ENCODE peak calls at places on chromosomes 2 and 18, in four cellular contexts. R is GM12878, J is HepG2, T is K562. V is an unnamed sample.

GRCh38 chr2:46183426-46183825 is 113.8 kb upstream of the EPAS1 start:
- DNase-seq in R (no peak), J (no peak), T (no peak), V (no peak)

GRCh38 chr2:74935883-74936483 is 22.5 kb upstream of the POLE4 start:
- DNase-seq in R (no peak), J (no peak), T (no peak), V (no peak)

GRCh38 chr2:168722592-168722991 is 79.8 kb upstream of the NOSTRIN start:
- DNase-seq in R (no peak), J (no peak), T (no peak), V (no peak)

GRCh38 chr2:78676921-78677696 is 348.4 kb upstream of the REG3G start:
- DNase-seq in R (no peak), J (peak), T (no peak), V (no peak)

GRCh38 chr2:222320441-222321395 is 21.9 kb upstream of the PAX3 start:
- DNase-seq in R (no peak), J (no peak), T (no peak), V (no peak)

GRCh38 chr2:212926948-212927347 is 224.5 kb downstream of the IKZF2 start:
- DNase-seq in R (no peak), J (no peak), T (no peak), V (no peak)

GRCh38 chr18:60534539-60534938 is 162.0 kb upstream of the MC4R start:
- DNase-seq in R (no peak), J (no peak), T (no peak), V (no peak)

GRCh38 chr18:36814994-36815393 is 13.8 kb downstream of the TPGS2 start:
- DNase-seq in R (no peak), J (no peak), T (peak), V (no peak)

GRCh38 chr2:208069186-208069585 is 43.9 kb upstream of the PLEKHM3 start:
- DNase-seq in R (no peak), J (no peak), T (no peak), V (no peak)

GRCh38 chr2:135271006-135271405 is 218.9 kb downstream of the RAB3GAP1 start:
- DNase-seq in R (no peak), J (no peak), T (peak), V (no peak)

GRCh38 chr2:222627764-222628163 is 28.1 kb downstream of the FARSB start:
- DNase-seq in R (no peak), J (no peak), T (no peak), V (no peak)

GRCh38 chr2:179250084-179250483 is 14.5 kb downstream of the SESTD1 start:
- DNase-seq in R (no peak), J (no peak), T (no peak), V (no peak)

GRCh38 chr2:218432676-218433365 is 13.9 kb downstream of the VIL1 start:
- DNase-seq in R (no peak), J (no peak), T (no peak), V (no peak)

GRCh38 chr2:120257522-120257921 is 4.9 kb downstream of the RALB start:
- DNase-seq in R (no peak), J (no peak), T (no peak), V (no peak)

GRCh38 chr2:165015052-165015642 is 59.8 kb upstream of the SLC38A11 start:
- DNase-seq in R (no peak), J (peak), T (peak), V (peak)

GRCh38 chr2:190159453-190159852 is 96.9 kb upstream of the MSTN start:
- DNase-seq in R (no peak), J (no peak), T (no peak), V (no peak)

GRCh38 chr18:58491113-58491696 is 137.7 kb downstream of the ALPK2 start:
- DNase-seq in R (no peak), J (no peak), T (no peak), V (no peak)

GRCh38 chr2:149456285-149456684 is 125.9 kb downstream of the LYPD6 start:
- DNase-seq in R (no peak), J (peak), T (no peak), V (no peak)

GRCh38 chr2:105455488-105455991 is 56.7 kb upstream of the FHL2 start:
- DNase-seq in R (no peak), J (peak), T (peak), V (peak)

GRCh38 chr2:240982821-240983281 is 15.6 kb upstream of the SNED1 start:
- DNase-seq in R (no peak), J (no peak), T (no peak), V (no peak)

GRCh38 chr2:11450791-11451190 is 15.2 kb downstream of the E2F6 start:
- DNase-seq in R (no peak), J (no peak), T (no peak), V (no peak)
- TF ChIP-seq MYC in R (no peak), J (no peak), T (no peak), V (no peak)

GRCh38 chr2:151520976-151521375 is 111.3 kb downstream of the RIF1 start:
- DNase-seq in R (no peak), J (no peak), T (no peak), V (no peak)
- TF ChIP-seq EP300 in R (no peak), J (no peak), T (no peak), V (no peak)

GRCh38 chr2:239146011-239146641 is 254.7 kb downstream of the HDAC4 start:
- DNase-seq in R (peak), J (no peak), T (no peak), V (no peak)

GRCh38 chr2:239145106-239145505 is 255.7 kb downstream of the HDAC4 start:
- DNase-seq in R (no peak), J (no peak), T (no peak), V (no peak)

GRCh38 chr2:239143858-239144712 is 256.7 kb downstream of the HDAC4 start:
- DNase-seq in R (no peak), J (peak), T (peak), V (peak)

GRCh38 chr2:239145601-239146000 is 255.2 kb downstream of the HDAC4 start:
- DNase-seq in R (no peak), J (no peak), T (no peak), V (no peak)

DNA sequence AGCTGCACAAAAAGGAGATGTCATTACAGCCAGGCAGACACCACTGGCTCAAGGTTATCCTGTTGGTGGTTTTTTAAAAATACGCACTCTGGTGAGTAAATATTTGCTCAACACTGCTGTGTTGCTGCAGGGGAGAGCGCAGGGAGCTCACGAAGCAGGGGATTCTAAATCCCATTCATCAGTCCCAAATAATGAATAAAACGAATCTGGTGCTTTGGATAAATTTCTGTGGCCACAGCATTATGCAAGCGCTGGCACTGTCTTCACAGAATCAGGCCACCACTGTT is 256.2 kb downstream of the HDAC4 start:
- DNase-seq in R (no peak), J (peak), T (no peak), V (no peak)
- H3K4me2 ChIP-seq in R (no peak), J (no peak), T (no peak), V (no peak)

DNA sequence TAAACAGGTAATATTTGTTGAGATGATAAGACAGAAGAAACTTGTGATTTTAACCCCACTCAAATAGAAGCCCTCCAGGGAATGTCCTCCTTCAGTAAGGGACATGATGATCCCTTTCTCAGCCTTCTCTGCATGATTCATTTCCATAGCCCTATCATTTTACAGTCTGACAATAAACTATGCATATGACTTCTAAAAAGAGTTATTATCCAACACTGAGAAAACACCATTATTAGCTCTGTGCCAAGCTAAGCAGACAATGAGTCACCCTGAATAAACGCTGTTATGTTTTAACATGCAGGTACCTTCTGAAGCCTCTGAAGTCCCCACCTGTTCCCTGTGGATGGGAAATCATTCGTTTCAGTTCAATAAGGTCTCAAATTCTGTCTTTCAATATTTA is 54.7 kb downstream of the DTNB start:
- DNase-seq in R (no peak), J (peak), T (no peak), V (peak)
- TF ChIP-seq MYC in R (no peak), J (no peak), T (no peak), V (peak)

DNA sequence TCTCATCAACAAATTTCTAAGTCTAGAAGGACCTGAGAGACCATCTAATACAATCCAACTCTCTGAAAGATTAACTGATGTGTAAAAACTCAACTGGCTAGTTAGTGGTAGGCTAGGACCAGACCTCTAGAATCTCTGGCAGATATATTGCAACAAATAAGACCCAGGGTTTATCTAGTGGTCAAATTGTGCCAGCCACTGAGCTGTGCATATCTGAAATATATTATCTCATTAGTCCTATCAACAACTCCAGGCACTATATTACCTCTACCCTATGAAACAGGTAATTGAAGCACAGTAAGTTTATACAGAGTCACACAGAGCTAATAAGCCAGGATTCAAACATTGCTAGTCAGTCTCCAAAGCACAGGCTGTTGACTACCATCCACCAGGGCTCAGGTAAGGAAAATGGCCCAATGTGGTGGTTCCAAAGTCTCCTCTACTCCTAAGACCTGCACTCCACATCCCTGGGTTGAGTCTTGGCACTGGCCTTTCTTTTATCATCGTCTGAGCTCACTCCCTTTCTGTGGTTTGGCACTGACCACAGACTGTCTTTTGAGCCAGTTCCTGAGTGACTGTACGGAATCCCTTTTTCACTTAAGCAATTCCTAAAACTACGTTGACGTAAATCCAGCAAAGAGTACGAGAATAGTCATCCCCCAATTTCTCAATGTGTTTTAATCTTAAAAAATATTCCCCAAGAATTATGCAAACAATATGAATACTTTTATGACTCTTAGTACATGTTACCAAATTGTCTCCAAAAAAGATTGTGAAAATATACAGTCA is 11.9 kb upstream of the PID1 start:
- DNase-seq in R (no peak), J (no peak), T (no peak), V (no peak)
- TF ChIP-seq EP300 in R (no peak), J (no peak), T (no peak), V (no peak)

DNA sequence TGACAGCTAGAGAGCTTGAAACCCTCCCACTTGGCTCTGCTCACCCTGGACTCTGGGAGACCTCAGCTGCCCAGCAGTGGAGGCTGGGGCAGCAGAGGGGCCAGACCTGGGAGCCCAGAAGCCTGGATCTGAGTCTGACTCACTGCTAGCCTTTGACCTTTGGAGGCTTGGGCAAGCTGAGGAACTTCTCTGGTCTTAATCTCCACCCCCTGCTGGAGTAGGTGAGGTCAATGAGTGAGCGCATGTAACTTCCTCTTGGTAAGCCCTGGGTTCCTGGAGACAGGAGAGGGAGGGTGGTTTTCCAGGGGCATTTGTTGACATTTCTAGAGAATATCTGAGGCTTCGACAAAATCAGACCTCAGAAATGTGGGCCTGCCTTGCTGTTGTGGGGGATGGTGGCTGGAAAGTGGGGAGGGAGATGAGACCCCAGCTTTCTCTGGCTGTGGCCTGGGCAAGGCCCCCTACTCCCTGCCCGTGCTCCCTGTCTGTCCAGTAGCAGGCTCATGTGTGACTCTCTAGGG is 73.0 kb upstream of the YWHAQ start:
- DNase-seq in R (no peak), J (peak), T (peak), V (peak)
- H3K4me2 ChIP-seq in R (no peak), J (peak), T (peak), V (peak)

V was measured in A549.